ENCODE peak calls at places on chromosomes 4 and X, in six cellular contexts. One of them, this sample, is unnamed.

GRCh38 chr4:8005814-8006215 is 66.2 kb upstream of the AFAP1 start:
- DNase-seq in A549: no peak
- DNase-seq in upper lobe of left lung: no peak
- DNase-seq in GM06990: no peak
- DNase-seq in uterus: no peak
- DNase-seq in GM23338: no peak
- DNase-seq in this sample: no peak

GRCh38 chr4:168674077-168674747 is 177.4 kb downstream of the PALLD start:
- DNase-seq in GM23338: no peak
- DNase-seq in A549: peak; percentile 18
- DNase-seq in upper lobe of left lung: no peak
- DNase-seq in GM06990: no peak
- DNase-seq in uterus: no peak
- DNase-seq in this sample: no peak

GRCh38 chr4:170089274-170089742 is 448 bp downstream of the AADAT start:
- DNase-seq in uterus: peak; percentile 19
- DNase-seq in A549: peak; percentile 19
- DNase-seq in GM23338: peak; percentile 55
- DNase-seq in GM06990: no peak
- DNase-seq in upper lobe of left lung: no peak
- DNase-seq in this sample: no peak

GRCh38 chr4:99144070-99144469 is at the start of gene ADH4:
- DNase-seq in GM06990: no peak
- DNase-seq in upper lobe of left lung: no peak
- DNase-seq in GM23338: no peak
- DNase-seq in uterus: peak; percentile 20
- DNase-seq in A549: no peak
- DNase-seq in this sample: no peak

GRCh38 chrX:48505481-48505880 is 3.3 kb upstream of the PORCN start:
- DNase-seq in GM23338: no peak
- DNase-seq in GM06990: no peak
- DNase-seq in uterus: no peak
- DNase-seq in A549: no peak
- DNase-seq in upper lobe of left lung: no peak
- DNase-seq in this sample: no peak

GRCh38 chr4:54439831-54440243 is 210.7 kb downstream of the PDGFRA start:
- DNase-seq in uterus: peak; percentile 21
- DNase-seq in A549: no peak
- DNase-seq in GM23338: no peak
- DNase-seq in upper lobe of left lung: peak; percentile 56
- DNase-seq in GM06990: peak; percentile 9
- DNase-seq in this sample: peak; percentile 45

GRCh38 chrX:17788439-17788838 is 51.1 kb downstream of the SCML1 start:
- DNase-seq in upper lobe of left lung: peak; percentile 38
- DNase-seq in GM23338: peak; percentile 60
- DNase-seq in uterus: peak; percentile 36
- DNase-seq in A549: peak; percentile 33
- DNase-seq in GM06990: no peak
- DNase-seq in this sample: no peak

GRCh38 chr4:39763714-39764572 is 66.0 kb downstream of the UBE2K start:
- DNase-seq in A549: no peak
- DNase-seq in upper lobe of left lung: no peak
- DNase-seq in GM06990: peak; percentile 33
- DNase-seq in uterus: no peak
- DNase-seq in GM23338: no peak
- DNase-seq in this sample: no peak

GRCh38 chrX:13863326-13863725 is 46.4 kb upstream of the GPM6B start:
- DNase-seq in A549: no peak
- DNase-seq in upper lobe of left lung: no peak
- DNase-seq in GM06990: no peak
- DNase-seq in GM23338: no peak
- DNase-seq in uterus: no peak
- DNase-seq in this sample: no peak

GRCh38 chrX:21975827-21976226 is 35.3 kb downstream of the SMS start:
- DNase-seq in A549: peak; percentile 43
- DNase-seq in GM23338: peak; percentile 17
- DNase-seq in upper lobe of left lung: no peak
- DNase-seq in GM06990: no peak
- DNase-seq in uterus: no peak
- DNase-seq in this sample: no peak

GRCh38 chr4:167622481-167623240 is 388.4 kb upstream of the SPOCK3 start:
- DNase-seq in upper lobe of left lung: peak; percentile 33
- DNase-seq in GM23338: peak; percentile 75
- DNase-seq in GM06990: no peak
- DNase-seq in uterus: no peak
- DNase-seq in A549: peak; percentile 45
- DNase-seq in this sample: no peak

GRCh38 chr4:121765368-121765705 is 373 bp upstream of the SMIM43 start:
- DNase-seq in uterus: no peak
- DNase-seq in upper lobe of left lung: no peak
- DNase-seq in GM23338: no peak
- DNase-seq in A549: no peak
- DNase-seq in GM06990: no peak
- DNase-seq in this sample: no peak

GRCh38 chrX:149374751-149375150 is 130.4 kb downstream of the IDS start:
- DNase-seq in upper lobe of left lung: no peak
- DNase-seq in uterus: no peak
- DNase-seq in A549: no peak
- DNase-seq in GM23338: no peak
- DNase-seq in GM06990: no peak
- DNase-seq in this sample: no peak

GRCh38 chrX:9953396-9953795 is 13.8 kb upstream of the CLDN34 start:
- DNase-seq in upper lobe of left lung: no peak
- DNase-seq in GM06990: no peak
- DNase-seq in uterus: no peak
- DNase-seq in GM23338: no peak
- DNase-seq in A549: no peak
- DNase-seq in this sample: no peak

GRCh38 chr4:53962516-53963225 is 101.7 kb downstream of the CHIC2 start:
- DNase-seq in A549: no peak
- DNase-seq in GM23338: no peak
- DNase-seq in uterus: no peak
- DNase-seq in upper lobe of left lung: no peak
- DNase-seq in GM06990: no peak
- DNase-seq in this sample: no peak

GRCh38 chr4:153577053-153577452 is 107.0 kb upstream of the TLR2 start:
- DNase-seq in GM23338: no peak
- DNase-seq in A549: no peak
- DNase-seq in upper lobe of left lung: no peak
- DNase-seq in uterus: no peak
- DNase-seq in GM06990: no peak
- DNase-seq in this sample: no peak

GRCh38 chr4:114052227-114052626 is 72.8 kb upstream of the ARSJ start:
- DNase-seq in uterus: no peak
- DNase-seq in GM23338: no peak
- DNase-seq in upper lobe of left lung: peak; percentile 71
- DNase-seq in A549: no peak
- DNase-seq in GM06990: no peak
- DNase-seq in this sample: no peak

GRCh38 chr4:118835896-118836762 is at the start of gene SEC24D:
- DNase-seq in uterus: peak; percentile 86
- DNase-seq in GM06990: peak; percentile 90
- DNase-seq in upper lobe of left lung: peak; percentile 91
- DNase-seq in GM23338: peak; percentile 95
- DNase-seq in A549: peak; percentile 75
- DNase-seq in this sample: peak; percentile 85

GRCh38 chrX:55220119-55220794 is at the start of gene PAGE5:
- DNase-seq in uterus: no peak
- DNase-seq in GM06990: no peak
- DNase-seq in upper lobe of left lung: no peak
- DNase-seq in GM23338: no peak
- DNase-seq in A549: no peak
- DNase-seq in this sample: no peak

DNA sequence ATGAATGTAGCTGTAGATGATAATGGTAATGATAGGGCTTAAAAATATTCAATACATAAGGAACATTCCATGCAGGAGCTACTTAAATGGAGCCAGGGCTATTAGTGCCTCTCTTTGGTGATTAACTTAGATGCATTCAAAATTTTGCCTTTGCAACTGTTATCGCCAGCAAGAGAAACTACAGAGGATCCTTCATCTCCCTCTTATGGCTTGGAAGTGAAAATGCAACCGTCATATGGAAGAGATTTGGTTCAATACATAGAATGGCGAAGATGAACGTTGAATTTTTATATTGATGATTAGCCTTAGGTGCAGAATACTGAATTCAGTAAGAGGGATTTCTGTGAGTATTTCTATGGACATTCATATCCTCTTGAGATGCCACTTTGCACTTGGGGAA is 134.5 kb upstream of the NLGN4X start:
- DNase-seq in uterus: no peak
- DNase-seq in GM06990: no peak
- DNase-seq in GM23338: peak; percentile 16
- DNase-seq in upper lobe of left lung: no peak
- DNase-seq in A549: no peak
- DNase-seq in this sample: no peak
- TF ChIP-seq CTCF in uterus: no peak
- TF ChIP-seq CTCF in GM06990: no peak
- TF ChIP-seq CTCF in GM23338: peak; percentile 46
- TF ChIP-seq CTCF in upper lobe of left lung: no peak
- TF ChIP-seq CTCF in A549: no peak
- TF ChIP-seq CTCF in this sample: no peak

GRCh38 chr4:70705856-70706461 is 15.8 kb upstream of the RUFY3 start:
- DNase-seq in A549: no peak
- DNase-seq in uterus: no peak
- DNase-seq in GM23338: no peak
- DNase-seq in upper lobe of left lung: no peak
- DNase-seq in GM06990: no peak
- DNase-seq in this sample: no peak
- H3K4me3 ChIP-seq in A549: peak overlapping the region; percentile 98
- H3K4me3 ChIP-seq in uterus: peak overlapping the region; percentile 97
- H3K4me3 ChIP-seq in GM23338: peak overlapping the region; percentile 86
- H3K4me3 ChIP-seq in upper lobe of left lung: peak overlapping the region; percentile 80
- H3K4me3 ChIP-seq in GM06990: peak overlapping the region; percentile 74
- H3K4me3 ChIP-seq in this sample: peak overlapping the region; percentile 72

DNA sequence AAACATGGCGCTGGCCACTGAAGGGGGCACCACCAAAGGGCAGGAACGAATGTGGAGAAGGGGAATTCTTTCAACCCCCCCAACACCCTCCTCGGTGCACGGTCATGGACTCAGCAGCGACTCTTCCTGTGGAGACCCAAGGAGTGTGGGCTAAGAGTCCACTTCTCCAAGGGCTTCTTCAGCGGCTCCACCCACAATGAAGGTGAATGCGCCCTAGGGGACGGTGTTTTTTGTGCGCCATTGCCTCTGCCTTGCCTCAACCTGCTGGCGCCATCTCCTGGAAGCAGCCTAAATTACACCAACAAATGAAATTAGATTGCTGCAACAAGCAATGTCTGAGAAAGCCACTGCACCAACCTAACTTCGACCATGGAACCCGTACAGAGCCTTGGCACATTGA is 169.2 kb upstream of the MAGEB18 start:
- DNase-seq in GM06990: no peak
- DNase-seq in GM23338: peak; percentile 76
- DNase-seq in uterus: no peak
- DNase-seq in upper lobe of left lung: no peak
- DNase-seq in A549: peak; percentile 10
- DNase-seq in this sample: no peak
- TF ChIP-seq CTCF in GM06990: peak; percentile 26
- TF ChIP-seq CTCF in GM23338: peak; percentile 85
- TF ChIP-seq CTCF in uterus: no peak
- TF ChIP-seq CTCF in upper lobe of left lung: no peak
- TF ChIP-seq CTCF in A549: no peak
- TF ChIP-seq CTCF in this sample: no peak

GRCh38 chr4:184041156-184041555 is 136.0 kb downstream of the STOX2 start:
- DNase-seq in GM06990: no peak
- DNase-seq in uterus: no peak
- DNase-seq in A549: no peak
- DNase-seq in GM23338: no peak
- DNase-seq in upper lobe of left lung: no peak
- DNase-seq in this sample: no peak

GRCh38 chr4:184039963-184040383 is 134.9 kb downstream of the STOX2 start:
- DNase-seq in GM06990: no peak
- DNase-seq in upper lobe of left lung: no peak
- DNase-seq in A549: no peak
- DNase-seq in GM23338: peak; percentile 62
- DNase-seq in uterus: no peak
- DNase-seq in this sample: no peak
- H3K4me3 ChIP-seq in GM06990: no peak overlapping the region
- H3K4me3 ChIP-seq in upper lobe of left lung: no peak overlapping the region
- H3K4me3 ChIP-seq in A549: no peak overlapping the region
- H3K4me3 ChIP-seq in GM23338: peak overlapping the region; percentile 43
- H3K4me3 ChIP-seq in uterus: no peak overlapping the region
- H3K4me3 ChIP-seq in this sample: no peak overlapping the region

DNA sequence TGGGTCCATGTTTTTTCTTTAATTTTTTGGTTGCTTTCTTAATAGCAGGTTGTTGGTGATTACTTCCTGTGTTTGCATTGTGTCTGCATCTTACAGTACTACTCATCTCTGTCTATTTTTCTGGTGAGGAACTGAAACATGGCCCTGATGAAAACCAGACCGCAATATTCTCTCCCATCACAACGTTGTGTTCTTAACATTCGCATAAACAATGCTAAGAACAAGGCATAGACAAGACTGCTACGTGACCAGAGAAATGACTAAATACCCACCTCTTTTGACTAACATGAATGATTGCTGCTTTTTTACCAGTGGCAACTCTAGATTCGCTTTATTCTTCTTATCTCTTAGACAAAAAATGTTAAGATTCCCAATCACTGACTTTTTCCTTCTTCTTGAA is 179.1 kb downstream of the GC start:
- DNase-seq in GM23338: no peak
- DNase-seq in upper lobe of left lung: no peak
- DNase-seq in uterus: no peak
- DNase-seq in A549: no peak
- DNase-seq in GM06990: peak; percentile 45
- DNase-seq in this sample: no peak
- TF ChIP-seq CTCF in GM23338: no peak
- TF ChIP-seq CTCF in upper lobe of left lung: no peak
- TF ChIP-seq CTCF in uterus: no peak
- TF ChIP-seq CTCF in A549: no peak
- TF ChIP-seq CTCF in GM06990: no peak
- TF ChIP-seq CTCF in this sample: no peak

DNA sequence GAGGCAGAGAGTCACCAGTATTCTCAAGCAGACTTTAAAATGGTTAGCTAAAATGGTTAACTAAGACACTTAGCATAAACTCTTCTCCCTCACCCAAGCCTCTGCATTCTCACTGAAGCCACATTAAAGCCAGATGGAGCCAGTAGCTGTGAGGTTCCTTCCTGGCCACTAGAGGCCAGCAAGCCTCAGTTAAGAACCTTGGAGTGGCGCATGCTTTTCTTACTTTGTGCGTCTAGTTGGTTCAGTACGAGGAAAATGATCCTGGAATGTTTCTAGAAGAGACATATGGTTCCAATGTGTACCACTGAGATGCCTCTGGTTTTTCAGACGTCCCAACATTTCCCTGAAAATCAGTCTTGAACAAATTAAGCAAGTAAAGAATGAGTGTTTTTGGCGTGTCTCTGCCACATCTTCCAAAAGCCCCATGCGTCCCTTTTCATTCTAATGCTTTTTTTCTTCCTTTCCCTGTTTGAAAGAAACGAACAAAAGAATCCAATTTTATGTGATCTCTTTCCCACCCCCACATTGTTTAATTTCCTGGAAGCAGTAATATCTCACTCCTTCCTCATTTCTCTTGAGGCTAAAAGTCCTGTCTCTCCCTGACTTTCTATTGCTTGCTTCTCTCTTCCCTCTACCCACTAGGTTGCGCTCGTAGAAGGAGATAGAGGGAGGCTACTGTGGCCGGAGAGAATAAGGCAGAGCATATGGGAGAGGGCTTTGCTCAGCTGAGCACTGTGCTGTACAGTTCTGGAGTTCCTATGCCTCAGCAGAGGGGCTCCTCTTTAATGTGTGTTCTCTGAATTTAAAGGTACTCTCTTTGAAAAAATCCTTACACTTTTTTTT is 82.9 kb upstream of the TAB3 start:
- DNase-seq in uterus: no peak
- DNase-seq in A549: peak; percentile 44
- DNase-seq in upper lobe of left lung: peak; percentile 28
- DNase-seq in GM06990: no peak
- DNase-seq in GM23338: peak; percentile 51
- DNase-seq in this sample: no peak
- H3K4me3 ChIP-seq in uterus: no peak overlapping the region
- H3K4me3 ChIP-seq in A549: peak overlapping the region; percentile 22
- H3K4me3 ChIP-seq in upper lobe of left lung: no peak overlapping the region
- H3K4me3 ChIP-seq in GM06990: no peak overlapping the region
- H3K4me3 ChIP-seq in GM23338: no peak overlapping the region
- H3K4me3 ChIP-seq in this sample: peak overlapping the region; percentile 32